ENCODE peak calls at places on chromosomes 2 and 18, in eight cellular contexts. Y is CD4-positive, CD25-positive, alpha-beta regulatory T cell; D is adrenal gland; C is astrocyte; B is endothelial cell of umbilical vein; L is tibial artery; W is uterus; G is stomach. U is an unnamed sample.

GRCh38 chr2:38723173-38723572 is 28.0 kb downstream of the SRSF7 start:
- DNase-seq in G (no peak), B (no peak), D (no peak), W (no peak), L (peak; percentile 1), Y (no peak), C (no peak), U (no peak)

GRCh38 chr18:9537638-9538037 is 62.3 kb downstream of the RALBP1 start:
- DNase-seq in C (no peak), W (no peak), Y (no peak), B (no peak), G (no peak), D (no peak), L (no peak), U (no peak)

GRCh38 chr2:88831792-88832248 is 140.3 kb downstream of the RPIA start:
- DNase-seq in C (no peak), W (no peak), D (peak; percentile 65), G (peak; percentile 65), Y (peak; percentile 58), B (peak; percentile 23), L (peak; percentile 33), U (peak; percentile 82)

GRCh38 chr2:180572346-180572745 is 408.1 kb upstream of the UBE2E3 start:
- DNase-seq in Y (no peak), G (no peak), D (no peak), W (no peak), C (no peak), B (no peak), L (no peak), U (no peak)

GRCh38 chr2:30146337-30147195 is at the start of gene YPEL5:
- DNase-seq in W (peak; percentile 99), C (peak; percentile 99), G (peak; percentile 99), Y (peak; percentile 100), D (peak; percentile 100), L (peak; percentile 99), B (peak; percentile 100), U (peak; percentile 99)

GRCh38 chr18:13271512-13271911 is 53.0 kb downstream of the LDLRAD4 start:
- DNase-seq in C (no peak), D (peak; percentile 91), G (no peak), L (no peak), Y (no peak), W (no peak), B (no peak), U (peak; percentile 50)

GRCh38 chr2:234764378-234764777 is 187.4 kb upstream of the SH3BP4 start:
- DNase-seq in G (no peak), C (no peak), L (no peak), D (no peak), B (no peak), Y (no peak), W (no peak), U (no peak)

GRCh38 chr2:37573406-37573805 is 98.0 kb downstream of the CDC42EP3 start:
- DNase-seq in W (no peak), D (no peak), Y (no peak), L (no peak), B (no peak), C (peak; percentile 61), G (no peak), U (no peak)

GRCh38 chr2:72813841-72814240 is 12.0 kb downstream of the EXOC6B start:
- DNase-seq in W (no peak), Y (no peak), C (peak; percentile 48), D (peak; percentile 36), B (peak; percentile 50), G (no peak), L (no peak), U (no peak)

GRCh38 chr18:50092250-50092780 is 102.6 kb downstream of the MYO5B start:
- DNase-seq in W (no peak), G (no peak), Y (no peak), L (no peak), C (no peak), D (no peak), B (no peak), U (no peak)

GRCh38 chr2:45344502-45344901 is 266.6 kb downstream of the SRBD1 start:
- DNase-seq in G (no peak), D (no peak), L (no peak), B (no peak), Y (no peak), W (no peak), C (no peak), U (no peak)
- H3K9me3 ChIP-seq in G (no peaks in the 10 kb centered on the region), D (no peaks in the 10 kb centered on the region), L (no peaks in the 10 kb centered on the region), B (no peaks in the 10 kb centered on the region), Y (peaks cover 2% of the 10 kb centered on the region), W (no peaks in the 10 kb centered on the region), C (no peaks in the 10 kb centered on the region), U (no peaks in the 10 kb centered on the region)

DNA sequence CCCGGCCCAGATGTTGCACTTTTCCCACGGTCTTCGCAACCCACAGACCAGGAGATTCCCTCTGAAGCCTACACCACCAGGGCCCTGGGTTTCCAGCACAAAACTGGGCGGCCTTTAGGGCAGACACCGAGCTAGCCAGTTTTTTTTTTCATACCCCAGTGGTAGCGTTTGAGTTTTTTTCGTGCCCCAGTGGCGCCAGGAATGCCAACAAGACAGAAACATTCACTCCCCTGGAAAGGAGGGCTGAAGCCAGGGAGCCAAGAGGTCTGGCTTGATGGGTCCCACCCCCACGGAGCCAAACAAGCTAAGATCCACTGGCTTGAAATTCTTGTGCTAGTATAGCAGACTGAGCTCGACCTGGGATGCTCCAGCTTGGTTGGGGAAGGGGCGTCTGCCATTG is 75.8 kb upstream of the RANBP2 start:
- DNase-seq in W (no peak), C (no peak), B (no peak), D (no peak), L (no peak), Y (no peak), G (no peak), U (peak; percentile 79)
- H3K9me3 ChIP-seq in W (no peaks in the 10 kb centered on the region), C (no peaks in the 10 kb centered on the region), B (no peaks in the 10 kb centered on the region), D (no peaks in the 10 kb centered on the region), L (no peaks in the 10 kb centered on the region), Y (no peaks in the 10 kb centered on the region), G (no peaks in the 10 kb centered on the region), U (no peaks in the 10 kb centered on the region)

GRCh38 chr2:85347554-85347953 is 6.8 kb downstream of the RETSAT start:
- DNase-seq in C (no peak), D (no peak), G (no peak), B (no peak), W (no peak), Y (no peak), L (no peak), U (no peak)
- H3K9me3 ChIP-seq in C (no peaks in the 10 kb centered on the region), D (no peaks in the 10 kb centered on the region), G (no peaks in the 10 kb centered on the region), B (no peaks in the 10 kb centered on the region), W (no peaks in the 10 kb centered on the region), Y (no peaks in the 10 kb centered on the region), L (no peaks in the 10 kb centered on the region), U (no peaks in the 10 kb centered on the region)

DNA sequence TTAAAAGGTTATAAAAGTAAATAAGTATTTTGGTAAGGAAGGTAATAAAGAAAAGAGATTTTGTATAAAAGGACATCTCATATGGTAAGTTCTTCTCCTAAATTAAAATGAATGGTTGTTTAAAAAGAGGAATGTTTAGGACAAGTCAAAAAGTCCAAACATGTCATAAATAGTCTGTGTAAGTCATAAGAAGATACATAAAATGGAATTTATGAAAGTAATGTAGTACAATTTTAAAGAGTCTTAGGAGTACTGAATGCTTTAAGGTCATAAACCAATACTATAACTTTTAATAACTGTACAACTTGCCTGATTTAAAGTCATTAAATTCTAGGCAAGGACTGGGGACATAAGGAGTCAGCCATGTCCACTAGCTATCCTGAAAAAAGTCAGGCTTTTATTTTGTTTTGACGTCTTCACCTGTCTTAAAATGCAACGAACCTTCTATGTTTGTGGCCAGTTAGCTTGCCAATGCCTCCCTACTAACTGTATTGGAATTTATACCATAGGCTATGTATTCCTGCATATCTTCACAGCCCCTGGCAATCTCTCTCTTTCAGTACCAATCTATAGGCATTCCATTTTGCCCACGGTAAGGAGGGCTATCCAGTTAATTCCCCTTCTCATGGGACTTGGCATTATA is 312.3 kb upstream of the LRRTM4 start:
- DNase-seq in G (no peak), L (no peak), B (no peak), D (no peak), Y (no peak), C (no peak), W (no peak), U (no peak)
- H3K9me3 ChIP-seq in G (peaks cover 47% of the 10 kb centered on the region), L (peaks cover 9% of the 10 kb centered on the region), B (peaks cover 2% of the 10 kb centered on the region), D (no peaks in the 10 kb centered on the region), Y (peaks cover 7% of the 10 kb centered on the region), C (peaks cover 19% of the 10 kb centered on the region), W (no peaks in the 10 kb centered on the region), U (no peaks in the 10 kb centered on the region)

GRCh38 chr2:102142829-102143449 is 393 bp downstream of the IL1R1 start:
- DNase-seq in G (no peak), L (no peak), C (peak; percentile 58), W (no peak), Y (peak; percentile 60), D (peak; percentile 55), B (no peak), U (no peak)

GRCh38 chr2:102145939-102146338 is 3.4 kb downstream of the IL1R1 start:
- DNase-seq in W (no peak), G (no peak), C (no peak), L (no peak), Y (no peak), D (no peak), B (no peak), U (no peak)

GRCh38 chr2:102144128-102144527 is 1.6 kb downstream of the IL1R1 start:
- DNase-seq in W (no peak), Y (no peak), G (no peak), D (peak; percentile 54), L (no peak), C (no peak), B (no peak), U (peak; percentile 64)

GRCh38 chr2:102143450-102143985 is 972 bp downstream of the IL1R1 start:
- DNase-seq in W (peak; percentile 31), D (peak; percentile 56), Y (peak; percentile 38), L (no peak), B (peak; percentile 49), G (no peak), C (no peak), U (peak; percentile 31)

GRCh38 chr2:102145107-102145506 is 2.6 kb downstream of the IL1R1 start:
- DNase-seq in L (no peak), D (no peak), C (no peak), G (no peak), Y (no peak), W (no peak), B (no peak), U (no peak)
- H3K9me3 ChIP-seq in L (peaks cover 30% of the 10 kb centered on the region), D (no peaks in the 10 kb centered on the region), C (peaks cover 43% of the 10 kb centered on the region), G (peaks cover 37% of the 10 kb centered on the region), Y (peaks cover 39% of the 10 kb centered on the region), W (no peaks in the 10 kb centered on the region), B (peaks cover 4% of the 10 kb centered on the region), U (no peaks in the 10 kb centered on the region)

GRCh38 chr2:239721991-239722759 is 303.0 kb downstream of the NDUFA10 start:
- DNase-seq in C (no peak), G (peak; percentile 16), B (no peak), D (no peak), Y (no peak), L (no peak), W (peak; percentile 6), U (no peak)

GRCh38 chr2:239724851-239725550 is 300.1 kb downstream of the NDUFA10 start:
- DNase-seq in D (no peak), G (peak; percentile 22), C (no peak), W (peak; percentile 4), Y (no peak), L (no peak), B (no peak), U (no peak)

GRCh38 chr2:239722760-239723448 is 302.2 kb downstream of the NDUFA10 start:
- DNase-seq in D (no peak), Y (no peak), B (no peak), W (peak; percentile 4), G (peak; percentile 18), L (no peak), C (no peak), U (no peak)

GRCh38 chr2:239724194-239724849 is 300.8 kb downstream of the NDUFA10 start:
- DNase-seq in B (no peak), L (no peak), C (no peak), Y (no peak), W (peak; percentile 9), D (no peak), G (peak; percentile 16), U (no peak)

GRCh38 chr2:239723486-239724193 is 301.5 kb downstream of the NDUFA10 start:
- DNase-seq in L (no peak), W (peak; percentile 5), B (no peak), D (no peak), Y (no peak), C (no peak), G (peak; percentile 10), U (no peak)
- H3K9me3 ChIP-seq in L (no peaks in the 10 kb centered on the region), W (no peaks in the 10 kb centered on the region), B (peaks cover 2% of the 10 kb centered on the region), D (no peaks in the 10 kb centered on the region), Y (no peaks in the 10 kb centered on the region), C (peaks cover 11% of the 10 kb centered on the region), G (no peaks in the 10 kb centered on the region), U (no peaks in the 10 kb centered on the region)